ENCODE peak calls at places on chromosomes 7 and 10, in nine cellular contexts. K, I, R, G, E, F, N, W and U are unnamed samples.
A peak's percentile ranks its signal among the peaks of the same experiment; 100 is the strongest.

GRCh38 chr10:103661198-103661950 is 167.9 kb downstream of the NEURL1 start:
- DNase-seq in F (peak; percentile 75), G (no peak), I (peak; percentile 50), E (peak; percentile 35), K (peak; percentile 22), N (peak; percentile 94), W (peak; percentile 23), R (peak; percentile 89), U (peak; percentile 89)

GRCh38 chr7:69732203-69732602 is 133.9 kb downstream of the AUTS2 start:
- DNase-seq in N (no peak), F (no peak), G (peak; percentile 95), K (no peak), W (no peak), I (no peak), E (no peak), R (no peak), U (no peak)

GRCh38 chr7:98115746-98116525 is 9.3 kb downstream of the LMTK2 start:
- DNase-seq in G (no peak), I (no peak), K (no peak), W (no peak), R (no peak), N (no peak), F (no peak), E (no peak), U (no peak)

GRCh38 chr7:18508441-18509427 is 13.2 kb downstream of the HDAC9 start:
- DNase-seq in F (no peak), R (no peak), W (no peak), I (no peak), G (peak; percentile 88), K (no peak), E (no peak), N (peak; percentile 98), U (no peak)

GRCh38 chr10:102230264-102230860 is 4.3 kb downstream of the ELOVL3 start:
- DNase-seq in N (peak; percentile 42), G (peak; percentile 74), W (peak; percentile 42), E (no peak), R (no peak), I (no peak), F (peak; percentile 80), K (peak; percentile 41), U (peak; percentile 84)

GRCh38 chr10:118723467-118723866 is 31.3 kb downstream of the CACUL1 start:
- DNase-seq in F (no peak), K (no peak), R (no peak), G (no peak), N (peak; percentile 71), I (no peak), E (no peak), W (no peak), U (no peak)

GRCh38 chr7:5143935-5144903 is 45.8 kb upstream of the WIPI2 start:
- DNase-seq in R (no peak), F (no peak), K (peak; percentile 40), N (peak; percentile 1), W (peak; percentile 52), G (no peak), E (peak; percentile 69), I (no peak), U (no peak)

GRCh38 chr7:36338256-36338655 is 51.4 kb upstream of the ANLN start:
- DNase-seq in K (no peak), N (no peak), E (no peak), G (no peak), I (no peak), R (no peak), W (no peak), F (no peak), U (no peak)

GRCh38 chr10:13191362-13191761 is 30.0 kb downstream of the MCM10 start:
- DNase-seq in N (no peak), E (no peak), I (no peak), W (no peak), R (no peak), K (no peak), G (no peak), F (no peak), U (no peak)

GRCh38 chr10:110379831-110380230 is 75.1 kb upstream of the SMNDC1 start:
- DNase-seq in R (no peak), F (no peak), N (no peak), K (no peak), I (no peak), G (no peak), E (no peak), W (no peak), U (no peak)

GRCh38 chr10:43872644-43873043 is 224.0 kb upstream of the ZNF32 start:
- DNase-seq in W (no peak), R (no peak), I (no peak), E (no peak), N (no peak), F (no peak), G (no peak), K (no peak), U (no peak)

GRCh38 chr10:26887611-26888215 is 27.0 kb upstream of the ABI1 start:
- DNase-seq in N (peak; percentile 12), W (no peak), R (no peak), G (no peak), I (no peak), E (no peak), F (no peak), K (no peak), U (no peak)

GRCh38 chr7:106236065-106236464 is 48.7 kb downstream of the NAMPT start:
- DNase-seq in G (no peak), F (no peak), R (no peak), I (no peak), N (no peak), K (no peak), E (no peak), W (no peak), U (no peak)

GRCh38 chr7:77436889-77437265 is 20.7 kb upstream of the GSAP start:
- DNase-seq in I (no peak), F (no peak), E (no peak), N (no peak), G (no peak), W (no peak), R (no peak), K (no peak), U (no peak)

GRCh38 chr10:86652361-86653202 is 1.8 kb upstream of the OPN4 start:
- DNase-seq in K (peak; percentile 9), I (no peak), G (no peak), W (no peak), N (peak; percentile 21), F (no peak), E (no peak), R (no peak), U (peak; percentile 57)

GRCh38 chr10:188546-188945 is 53.3 kb downstream of the ZMYND11 start:
- DNase-seq in E (no peak), F (no peak), R (no peak), G (no peak), N (peak; percentile 57), W (no peak), K (no peak), I (no peak), U (no peak)

GRCh38 chr10:77637986-77638765 is 568 bp upstream of the KCNMA1 start:
- DNase-seq in N (peak; percentile 53), G (peak; percentile 40), I (no peak), K (no peak), F (peak; percentile 74), R (no peak), W (no peak), E (no peak), U (no peak)

GRCh38 chr7:25069900-25070443 is 55.1 kb downstream of the CYCS start:
- DNase-seq in N (peak; percentile 88), F (peak; percentile 61), I (peak; percentile 54), R (no peak), K (no peak), G (peak; percentile 82), W (peak; percentile 21), E (peak; percentile 43), U (no peak)

GRCh38 chr7:5557920-5558401 is 134.3 kb upstream of the TNRC18 start:
- DNase-seq in E (no peak), W (no peak), F (no peak), R (peak; percentile 90), N (peak; percentile 11), I (peak; percentile 38), G (no peak), K (peak; percentile 45), U (peak; percentile 85)

GRCh38 chr7:84025332-84025927 is 169.2 kb downstream of the SEMA3A start:
- DNase-seq in G (peak; percentile 64), K (no peak), E (no peak), I (no peak), W (no peak), N (peak; percentile 94), R (no peak), F (peak; percentile 5), U (no peak)

GRCh38 chr10:70378122-70378521 is 4.3 kb downstream of the LRRC20 start:
- DNase-seq in E (no peak), W (no peak), F (no peak), N (peak; percentile 95), R (no peak), K (no peak), I (no peak), G (peak; percentile 83), U (peak; percentile 60)

GRCh38 chr10:20767028-20767427 is 130.1 kb downstream of the NEBL start:
- DNase-seq in I (no peak), W (no peak), K (no peak), G (no peak), R (no peak), E (no peak), N (peak; percentile 4), F (no peak), U (no peak)

GRCh38 chr10:125024496-125025234 is 82.7 kb downstream of the ZRANB1 start:
- DNase-seq in F (no peak), I (no peak), K (no peak), N (no peak), E (no peak), G (no peak), R (no peak), W (no peak), U (no peak)